ENCODE peak calls at places on chromosome 13, in eight cellular contexts. Z is tibial artery; C is Right ventricle myocardium superior; N is RPMI7951; G is NCI-H510A; J is H54; X is naive thymus-derived CD8-positive, alpha-beta T cell; Q is epithelial cell of proximal tubule. B is an unnamed sample.

GRCh38 chr13:95325485-95325884 is 24.2 kb upstream of the ABCC4 start:
- DNase-seq in Z (no peak), N (no peak), G (no peak), Q (no peak), J (no peak), C (no peak), X (no peak), B (no peak)

GRCh38 chr13:79782541-79783216 is 301.7 kb downstream of the NDFIP2 start:
- DNase-seq in N (peak; percentile 87), X (no peak), Z (no peak), C (peak; percentile 81), G (peak; percentile 74), Q (peak; percentile 58), J (no peak), B (no peak)

GRCh38 chr13:24023073-24023472 is 125.8 kb upstream of the C1QTNF9B start:
- DNase-seq in J (no peak), X (no peak), N (no peak), Z (no peak), C (no peak), Q (no peak), G (no peak), B (no peak)

GRCh38 chr13:23749288-23749880 is 139.8 kb downstream of the MIPEP start:
- DNase-seq in C (no peak), G (no peak), J (no peak), Z (no peak), Q (no peak), N (no peak), X (no peak), B (no peak)

GRCh38 chr13:39353988-39354387 is 249.0 kb downstream of the LHFPL6 start:
- DNase-seq in G (no peak), J (no peak), N (peak; percentile 10), X (no peak), C (no peak), Q (no peak), Z (no peak), B (no peak)

GRCh38 chr13:111429064-111429558 is 108.7 kb downstream of the TEX29 start:
- DNase-seq in J (peak; percentile 82), Z (no peak), Q (peak; percentile 2), X (peak; percentile 39), G (peak; percentile 28), N (peak; percentile 29), C (no peak), B (no peak)

GRCh38 chr13:63381078-63381859 is 1965.6 kb upstream of the PCDH20 start:
- DNase-seq in N (no peak), Q (no peak), X (no peak), Z (no peak), C (no peak), J (no peak), G (no peak), B (no peak)

GRCh38 chr13:26246154-26246553 is 7.8 kb upstream of the CDK8 start:
- DNase-seq in G (no peak), N (no peak), Z (no peak), J (no peak), C (no peak), Q (no peak), X (no peak), B (no peak)

GRCh38 chr13:30480292-30480947 is 14.7 kb upstream of the HMGB1 start:
- DNase-seq in G (no peak), C (no peak), X (no peak), N (no peak), J (no peak), Z (no peak), Q (no peak), B (no peak)

GRCh38 chr13:58018020-58018419 is 386.5 kb downstream of the PCDH17 start:
- DNase-seq in Z (no peak), Q (no peak), X (no peak), J (no peak), G (no peak), N (no peak), C (no peak), B (peak; percentile 0)

B was measured in effector memory CD8-positive, alpha-beta T cell.